ENCODE peak calls at places on chromosomes 5 and 9, in four cellular contexts. T, U, L and E are unnamed samples.

GRCh38 chr5:144144956-144145751 is 25.3 kb downstream of the YIPF5 start:
- DNase-seq in T (no peak), U (peak; percentile 97), L (no peak), E (no peak)

GRCh38 chr9:109969559-109970237 is 189.7 kb downstream of the PALM2AKAP2 start:
- DNase-seq in T (no peak), U (peak; percentile 98), L (no peak), E (no peak)

GRCh38 chr5:39759696-39760095 is 334.9 kb upstream of the DAB2 start:
- DNase-seq in T (no peak), U (no peak), L (no peak), E (no peak)

GRCh38 chr5:82259172-82259800 is 18.9 kb downstream of the RPS23 start:
- DNase-seq in T (no peak), U (peak; percentile 45), L (no peak), E (no peak)

GRCh38 chr5:15983392-15983791 is 196.2 kb downstream of the MARCHF11 start:
- DNase-seq in T (no peak), U (no peak), L (no peak), E (no peak)

GRCh38 chr5:74199005-74199404 is 441.5 kb downstream of the ENC1 start:
- DNase-seq in T (no peak), U (no peak), L (no peak), E (no peak)

GRCh38 chr5:139708877-139709586 is 60.9 kb downstream of the CXXC5 start:
- DNase-seq in T (no peak), U (peak; percentile 29), L (no peak), E (no peak)

GRCh38 chr9:92561374-92562329 is 25.9 kb upstream of the ECM2 start:
- DNase-seq in T (no peak), U (no peak), L (no peak), E (no peak)

GRCh38 chr5:155147222-155147621 is 133.7 kb downstream of the KIF4B start:
- DNase-seq in T (no peak), U (peak; percentile 31), L (no peak), E (no peak)

GRCh38 chr9:5178126-5178805 is 7.2 kb downstream of the INSL6 start:
- DNase-seq in T (no peak), U (no peak), L (no peak), E (no peak)

GRCh38 chr5:96427823-96428222 is 5.2 kb downstream of the PCSK1 start:
- DNase-seq in T (no peak), U (peak; percentile 25), L (no peak), E (no peak)

GRCh38 chr5:148569948-148570347 is 84.4 kb downstream of the HTR4 start:
- DNase-seq in T (no peak), U (no peak), L (no peak), E (no peak)

GRCh38 chr9:121472361-121472910 is 27.2 kb downstream of the GGTA1 start:
- DNase-seq in T (no peak), U (no peak), L (no peak), E (no peak)
- TF ChIP-seq POLR2A in T (no peak), U (no peak), L (no peak), E (no peak)

DNA sequence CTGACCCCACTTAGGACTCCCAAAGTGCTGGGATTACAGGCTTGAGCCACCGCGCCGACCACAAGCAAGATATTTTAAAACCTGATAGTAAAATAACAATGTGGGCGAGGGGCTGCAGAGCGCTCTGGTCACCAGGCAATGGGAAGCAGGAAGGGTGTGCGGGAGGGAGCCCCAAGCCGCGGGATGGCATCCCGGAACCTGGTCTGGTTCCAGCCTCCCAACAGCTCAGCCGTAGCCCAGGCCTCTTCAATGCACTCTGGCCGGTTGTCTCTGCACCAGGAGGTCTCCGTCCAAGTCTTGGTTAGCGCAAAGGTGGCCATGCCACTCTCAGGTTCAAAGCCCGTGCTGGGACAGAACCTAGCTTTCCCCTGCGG is 694 bp upstream of the UAP1L1 start:
- DNase-seq in T (no peak), U (no peak), L (no peak), E (no peak)
- H3K4me3 ChIP-seq in T (no peak overlapping the region), U (no peak overlapping the region), L (peak overlapping the region; percentile 18), E (peak overlapping the region; percentile 82)

DNA sequence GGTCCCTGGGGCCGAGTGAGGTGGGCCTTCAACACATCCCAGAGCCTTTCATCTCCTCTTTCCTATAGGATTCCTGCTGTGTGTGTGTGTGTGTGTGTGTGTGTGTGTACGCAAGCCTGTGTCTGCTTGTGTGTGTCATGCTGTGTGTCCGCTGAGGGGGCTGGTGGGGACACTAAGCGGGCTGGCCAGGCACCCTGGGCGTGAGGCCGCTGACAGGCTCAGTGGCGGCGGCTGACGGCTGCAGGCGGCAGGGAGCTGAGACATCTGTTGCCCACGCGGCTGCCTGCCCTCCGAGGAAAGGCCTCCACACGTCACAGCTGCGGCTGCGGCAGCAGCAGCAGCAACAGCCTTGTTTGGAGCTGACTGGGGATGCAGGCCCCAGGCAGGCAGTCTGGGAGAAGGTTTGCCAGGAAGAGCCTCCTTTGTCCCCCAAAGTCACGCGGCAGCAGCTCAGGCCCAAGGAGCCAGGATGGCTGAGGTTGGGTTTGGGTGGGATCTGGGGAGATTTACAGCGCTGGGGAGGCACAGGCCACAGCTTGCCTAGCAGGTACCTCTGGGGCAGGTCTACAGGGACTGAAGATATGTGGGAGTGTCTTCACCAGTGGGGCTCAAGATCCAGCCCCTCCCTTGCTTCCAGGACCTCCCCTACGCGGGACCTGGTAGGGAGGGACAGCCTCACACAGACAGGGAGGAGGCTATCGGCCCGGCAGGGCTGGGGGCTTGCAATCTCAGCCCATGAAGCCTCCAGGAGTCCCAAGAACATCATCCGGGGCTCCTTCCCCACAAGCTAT is 1.8 kb downstream of the PDLIM4 start:
- DNase-seq in T (peak; percentile 93), U (peak; percentile 72), L (no peak), E (peak; percentile 52)
- TF ChIP-seq POLR2A in T (no peak), U (peak; percentile 44), L (no peak), E (peak; percentile 23)

DNA sequence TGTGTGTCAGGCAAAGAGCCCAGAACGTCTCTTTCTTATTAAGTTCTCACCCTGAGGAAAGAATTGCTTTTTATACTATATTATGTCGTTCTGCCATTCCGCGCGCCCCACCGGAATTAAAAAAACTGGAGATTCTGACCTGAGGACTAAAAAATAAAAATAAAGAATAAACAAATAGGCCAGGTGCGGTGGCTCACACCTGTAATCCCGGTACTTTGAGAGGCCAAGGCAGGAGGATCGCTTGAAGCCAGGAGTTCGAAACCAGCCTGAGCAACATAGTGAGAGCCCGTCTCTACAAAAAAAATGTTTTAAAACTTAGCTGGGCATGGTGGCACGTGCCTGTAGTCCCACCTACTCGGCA is 677 bp upstream of the DYNC2I2 start:
- DNase-seq in T (no peak), U (no peak), L (no peak), E (no peak)
- H3K4me3 ChIP-seq in T (no peak overlapping the region), U (no peak overlapping the region), L (no peak overlapping the region), E (no peak overlapping the region)

DNA sequence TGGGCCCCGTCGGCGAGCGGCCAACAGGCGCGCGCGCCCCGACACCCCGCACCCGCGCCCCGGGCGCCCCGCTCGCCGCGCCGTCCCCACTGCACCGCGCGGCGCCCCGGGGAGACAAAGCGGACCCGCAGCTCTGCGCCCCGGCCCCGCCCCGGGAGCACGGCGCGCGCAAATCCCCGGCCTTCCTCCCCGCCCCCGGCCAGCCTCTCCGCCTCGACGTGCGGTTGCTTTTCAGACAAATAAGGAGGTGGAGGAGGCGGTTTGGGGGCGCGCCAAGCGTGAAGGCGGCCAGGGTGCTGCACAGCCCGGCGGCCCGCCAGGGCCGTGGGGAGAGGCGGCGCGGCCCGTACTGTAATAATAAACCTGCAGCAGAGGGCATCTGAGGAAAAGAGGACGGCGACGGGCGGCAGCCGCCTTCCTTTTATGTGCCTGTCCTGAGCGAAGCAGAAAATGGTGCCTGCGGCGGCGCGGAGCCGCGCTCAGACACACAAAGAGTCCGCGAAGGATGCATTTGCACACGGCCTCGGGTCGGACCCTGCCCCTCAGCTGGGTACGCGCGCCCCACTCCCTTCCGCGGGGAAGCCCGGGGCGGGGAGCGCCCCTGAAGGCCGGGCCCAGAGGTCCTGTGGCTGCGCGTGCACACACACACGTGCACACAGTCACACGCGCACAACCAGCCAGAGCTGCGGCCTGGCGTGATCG is 739 bp upstream of the NREP start:
- DNase-seq in T (peak; percentile 98), U (peak; percentile 90), L (no peak), E (peak; percentile 74)
- TF ChIP-seq POLR2A in T (no peak), U (no peak), L (peak; percentile 90), E (no peak)

DNA sequence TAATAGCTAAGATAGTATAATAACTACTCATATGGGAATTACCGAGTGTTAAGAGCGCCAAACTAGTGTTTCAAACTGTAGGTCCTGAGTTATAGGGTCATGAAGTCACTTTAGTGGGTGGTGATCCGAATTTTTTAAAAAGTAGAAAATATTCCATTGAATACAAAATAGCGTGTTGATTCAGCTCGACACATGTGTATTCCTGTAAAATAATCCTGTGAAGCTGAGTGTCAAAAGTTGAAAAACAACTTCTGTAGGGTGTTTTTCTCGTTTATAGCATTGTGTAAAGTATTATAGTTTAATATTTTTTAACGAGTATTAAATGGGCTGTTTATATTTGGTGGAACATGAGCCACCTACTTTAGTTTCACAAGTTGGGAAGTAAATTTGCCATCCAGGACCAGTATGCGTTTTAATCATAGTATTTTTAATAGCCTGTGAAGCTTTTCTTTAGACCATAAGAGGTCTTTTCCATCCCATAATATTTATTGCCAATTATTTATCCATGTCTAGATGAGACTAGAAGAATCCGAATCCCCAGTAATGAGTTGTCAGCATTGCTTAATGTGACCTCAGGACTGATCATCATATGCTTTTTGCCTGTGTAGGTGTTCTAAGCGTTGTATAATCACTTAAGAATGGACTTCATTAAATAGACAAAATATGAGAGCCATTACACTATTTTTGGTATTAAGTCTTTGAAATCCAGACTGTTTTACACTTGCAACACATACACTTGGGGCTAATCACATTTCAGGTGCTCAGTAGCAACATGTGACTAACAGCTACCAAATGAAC is 84.1 kb downstream of the PTPDC1 start:
- DNase-seq in T (no peak), U (no peak), L (no peak), E (no peak)
- H3K4me3 ChIP-seq in T (no peak overlapping the region), U (peak overlapping the region; percentile 99), L (peak overlapping the region; percentile 64), E (peak overlapping the region; percentile 81)

DNA sequence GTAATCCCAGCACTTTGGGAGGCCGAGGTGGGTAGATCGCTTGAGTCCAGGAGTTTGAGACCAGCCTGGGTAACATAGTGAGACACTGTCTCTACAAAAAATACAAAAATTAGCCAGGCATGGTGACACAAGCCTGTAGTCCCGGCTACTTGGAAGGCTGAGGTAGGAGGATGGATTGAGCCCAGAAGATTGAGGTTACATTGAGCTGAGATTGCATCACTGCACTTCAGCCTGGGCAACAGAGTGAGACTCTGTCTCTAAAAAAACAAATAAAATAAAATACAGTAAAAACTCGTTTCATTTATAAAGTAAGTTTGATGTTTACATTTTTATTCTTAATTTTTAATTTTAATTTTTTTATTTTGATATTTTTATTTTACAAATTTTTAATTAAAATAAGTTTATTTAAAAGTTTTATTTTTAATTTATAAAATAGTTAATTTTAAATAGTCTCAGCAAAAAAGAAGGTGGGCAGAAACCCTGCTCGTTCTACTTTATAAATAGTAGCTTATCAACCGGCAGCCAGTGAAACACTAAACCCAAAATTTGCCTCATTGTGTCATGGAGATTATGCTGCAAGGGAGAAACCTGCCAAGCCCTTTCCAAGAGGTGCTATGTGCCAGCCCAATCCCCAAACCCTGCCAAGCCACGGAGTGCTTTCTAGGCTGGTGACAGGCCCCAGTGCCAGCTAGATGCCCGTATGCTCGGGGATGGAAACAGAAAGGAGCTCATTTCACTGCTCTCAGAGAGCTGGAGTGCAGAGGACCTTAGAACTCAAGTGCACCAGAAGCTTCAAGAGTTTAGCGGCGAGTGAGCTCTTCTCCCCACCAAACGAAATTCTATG is 38.9 kb downstream of the SERINC5 start:
- DNase-seq in T (peak; percentile 84), U (no peak), L (no peak), E (no peak)
- TF ChIP-seq POLR2A in T (no peak), U (no peak), L (no peak), E (no peak)